ENCODE peak calls at places on chromosome X, in eight cellular contexts. L, V, Z, W, C, U, R and S are unnamed samples.

GRCh38 chrX:134654398-134655012 is 3.8 kb downstream of the PLAC1 start:
- DNase-seq in L (no peak), V (no peak), Z (no peak), W (no peak), C (no peak), U (no peak), R (no peak), S (no peak)

GRCh38 chrX:143632625-143633387 is 3.1 kb downstream of the SLITRK4 start:
- DNase-seq in L (no peak), V (no peak), Z (no peak), W (no peak), C (no peak), U (peak; percentile 22), R (no peak), S (peak; percentile 73)

GRCh38 chrX:16186380-16187007 is 19.2 kb downstream of the MAGEB17 start:
- DNase-seq in L (no peak), V (no peak), Z (no peak), W (no peak), C (no peak), U (no peak), R (peak; percentile 47), S (no peak)

GRCh38 chrX:103554687-103555417 is 30.5 kb upstream of the TCEAL4 start:
- DNase-seq in L (peak; percentile 49), V (no peak), Z (no peak), W (peak; percentile 28), C (peak; percentile 38), U (peak; percentile 75), R (peak; percentile 78), S (no peak)

GRCh38 chrX:37652053-37652452 is 33.5 kb upstream of the XK start:
- DNase-seq in L (no peak), V (no peak), Z (no peak), W (no peak), C (no peak), U (no peak), R (peak; percentile 30), S (no peak)

GRCh38 chrX:40097492-40098263 is at the start of gene BCOR:
- DNase-seq in L (peak; percentile 70), V (peak; percentile 65), Z (peak; percentile 14), W (peak; percentile 61), C (peak; percentile 73), U (peak; percentile 67), R (peak; percentile 73), S (peak; percentile 48)

GRCh38 chrX:13087322-13088154 is 43.1 kb upstream of the FAM9C start:
- DNase-seq in L (peak; percentile 48), V (no peak), Z (no peak), W (no peak), C (peak; percentile 71), U (no peak), R (peak; percentile 92), S (peak; percentile 70)

GRCh38 chrX:40205471-40205870 is 107.7 kb upstream of the BCOR start:
- DNase-seq in L (no peak), V (no peak), Z (no peak), W (no peak), C (no peak), U (no peak), R (no peak), S (no peak)

GRCh38 chrX:41931591-41931990 is 8.2 kb upstream of the CASK start:
- DNase-seq in L (no peak), V (no peak), Z (no peak), W (no peak), C (no peak), U (no peak), R (no peak), S (no peak)

GRCh38 chrX:50643525-50644137 is 170.4 kb downstream of the SHROOM4 start:
- DNase-seq in L (no peak), V (no peak), Z (no peak), W (no peak), C (no peak), U (no peak), R (no peak), S (no peak)

GRCh38 chrX:22585831-22586230 is 313.1 kb downstream of the CBLL2 start:
- DNase-seq in L (no peak), V (no peak), Z (no peak), W (no peak), C (no peak), U (no peak), R (no peak), S (no peak)